ENCODE peak calls at places on chromosomes 13 and 19, in seven cellular contexts. Y is esophagus squamous epithelium, J is activated B cell treated with CpG ODN at 0.5 μM for 24 hours, R is kidney epithelial cell, Z is stomach, W is type B pancreatic cell, N is testis. E is an unnamed sample.

GRCh38 chr13:44004881-44005280 is 125.2 kb downstream of the LACC1 start:
- DNase-seq in Y (no peak), J (no peak), R (peak), Z (no peak), W (no peak), N (no peak), E (no peak)

GRCh38 chr13:48010698-48011097 is 9.6 kb upstream of the SUCLA2 start:
- DNase-seq in Y (no peak), J (no peak), R (no peak), Z (no peak), W (no peak), N (no peak), E (no peak)

GRCh38 chr13:40336228-40337221 is 329.9 kb downstream of the FOXO1 start:
- DNase-seq in Y (no peak), J (no peak), R (no peak), Z (peak), W (no peak), N (no peak), E (no peak)

GRCh38 chr19:8307400-8307964 is 676 bp downstream of the CD320 start:
- DNase-seq in Y (no peak), J (no peak), R (no peak), Z (peak), W (peak), N (peak), E (no peak)

GRCh38 chr19:57558525-57558924 is 1.1 kb downstream of the ZNF550 start:
- DNase-seq in Y (no peak), J (no peak), R (no peak), Z (no peak), W (no peak), N (no peak), E (no peak)

GRCh38 chr13:112124100-112124499 is 57.2 kb downstream of the SOX1 start:
- DNase-seq in Y (no peak), J (no peak), R (no peak), Z (no peak), W (peak), N (no peak), E (no peak)

GRCh38 chr13:113774177-113775107 is 15.4 kb downstream of the TMEM255B start:
- DNase-seq in Y (no peak), J (no peak), R (no peak), Z (peak), W (no peak), N (no peak), E (no peak)

GRCh38 chr13:37869756-37870488 is at the start of gene TRPC4:
- DNase-seq in Y (no peak), J (no peak), R (peak), Z (peak), W (peak), N (peak), E (no peak)

GRCh38 chr19:53875602-53876340 is 6.2 kb upstream of the PRKCG start:
- DNase-seq in Y (no peak), J (no peak), R (no peak), Z (no peak), W (no peak), N (no peak), E (no peak)

GRCh38 chr13:102017248-102017647 is 384.6 kb downstream of the FGF14 start:
- DNase-seq in Y (no peak), J (no peak), R (no peak), Z (no peak), W (no peak), N (no peak), E (no peak)

GRCh38 chr19:19026299-19026971 is 6.9 kb downstream of the SUGP2 start:
- DNase-seq in Y (no peak), J (no peak), R (no peak), Z (no peak), W (no peak), N (peak), E (no peak)
- TF ChIP-seq CTCF in Y (peak), J (no peak), R (peak), Z (peak), W (no peak), N (no peak), E (no peak)

DNA sequence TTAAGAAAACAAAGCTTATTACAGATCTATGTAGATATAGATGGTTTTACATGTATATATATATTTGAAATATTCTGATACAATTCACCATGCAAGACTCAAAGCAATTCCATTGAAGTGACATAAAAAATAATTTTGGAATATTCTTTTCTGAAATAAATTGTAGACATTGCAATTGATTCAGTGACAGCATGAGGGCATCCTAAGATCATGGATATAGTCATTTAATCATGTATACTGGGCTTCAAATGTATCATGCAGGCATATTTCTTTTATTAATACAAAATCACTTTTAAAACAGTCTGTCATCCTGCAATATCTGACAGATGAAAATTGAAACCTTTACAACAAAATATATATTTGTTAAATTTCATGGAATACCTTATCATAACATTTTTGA is 286.7 kb upstream of the SLITRK6 start:
- DNase-seq in Y (no peak), J (no peak), R (no peak), Z (no peak), W (no peak), N (no peak), E (no peak)
- TF ChIP-seq CTCF in Y (no peak), J (no peak), R (no peak), Z (no peak), W (peak), N (no peak), E (no peak)

GRCh38 chr13:51865838-51866237 is 4.1 kb downstream of the CCDC70 start:
- DNase-seq in Y (no peak), J (no peak), R (no peak), Z (no peak), W (no peak), N (no peak), E (no peak)
- TF ChIP-seq CTCF in Y (no peak), J (no peak), R (no peak), Z (no peak), W (no peak), N (no peak), E (no peak)

GRCh38 chr13:105410602-105411001 is 1124.9 kb downstream of the EFNB2 start:
- DNase-seq in Y (no peak), J (no peak), R (no peak), Z (peak), W (no peak), N (peak), E (no peak)
- TF ChIP-seq CTCF in Y (peak), J (no peak), R (peak), Z (peak), W (peak), N (peak), E (no peak)

GRCh38 chr19:43229315-43229714 is 23.9 kb upstream of the PSG4 start:
- DNase-seq in Y (no peak), J (no peak), R (no peak), Z (no peak), W (no peak), N (no peak), E (no peak)
- TF ChIP-seq CTCF in Y (no peak), J (no peak), R (no peak), Z (no peak), W (no peak), N (no peak), E (no peak)

DNA sequence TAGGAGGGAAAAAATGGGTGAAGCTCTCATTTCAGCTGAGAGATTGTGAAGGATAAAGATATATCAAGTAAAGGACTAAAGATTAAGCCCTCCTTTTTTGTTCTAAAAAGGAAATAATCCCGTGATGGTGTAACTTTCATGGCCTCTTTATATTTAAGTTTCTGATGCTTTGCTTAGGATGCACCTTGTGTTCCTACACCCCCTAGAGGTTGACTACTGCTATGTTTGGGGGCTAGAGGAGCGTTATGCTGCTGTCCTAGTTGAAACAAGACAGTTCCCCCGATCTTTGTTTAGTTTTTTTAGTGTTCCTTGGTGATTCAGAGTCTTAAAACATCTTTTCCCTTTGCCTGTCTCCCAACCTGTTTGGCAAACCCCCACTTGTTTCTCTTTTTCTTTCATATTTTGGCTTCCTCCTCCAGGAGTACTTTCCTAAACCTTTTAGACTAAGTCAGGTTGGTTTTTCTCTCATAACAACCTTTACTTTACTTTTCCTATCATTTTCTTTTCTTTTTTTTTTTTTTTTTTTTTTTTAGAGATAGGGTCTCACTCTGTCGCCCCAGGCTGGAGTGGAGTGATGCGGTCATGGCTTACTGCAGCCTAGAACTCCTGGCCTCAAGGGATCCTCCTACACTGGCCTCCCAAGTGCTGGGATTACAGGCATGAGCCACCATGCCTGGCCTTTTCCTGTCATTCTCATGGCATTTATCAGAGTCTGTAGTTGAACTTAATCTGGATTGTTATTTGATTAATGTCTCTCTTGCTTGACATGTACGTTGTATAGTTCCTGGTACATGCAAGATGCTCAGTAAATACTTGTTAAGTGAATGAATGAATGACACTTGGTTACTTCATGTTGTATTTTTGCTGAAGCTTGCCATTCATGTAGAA is 2.8 kb downstream of the UBA2 start:
- DNase-seq in Y (no peak), J (no peak), R (peak), Z (no peak), W (no peak), N (no peak), E (no peak)
- TF ChIP-seq CTCF in Y (peak), J (peak), R (peak), Z (peak), W (peak), N (peak), E (peak)

GRCh38 chr19:33400856-33401682 is 27.6 kb downstream of the CEBPG start:
- DNase-seq in Y (no peak), J (no peak), R (no peak), Z (no peak), W (no peak), N (no peak), E (no peak)

GRCh38 chr19:33403973-33404304 is 30.4 kb downstream of the CEBPG start:
- DNase-seq in Y (no peak), J (no peak), R (no peak), Z (no peak), W (no peak), N (no peak), E (no peak)

GRCh38 chr19:33401683-33402420 is 28.3 kb downstream of the CEBPG start:
- DNase-seq in Y (no peak), J (no peak), R (no peak), Z (no peak), W (no peak), N (no peak), E (no peak)

GRCh38 chr19:33403221-33403972 is 29.9 kb downstream of the CEBPG start:
- DNase-seq in Y (no peak), J (no peak), R (no peak), Z (peak), W (no peak), N (no peak), E (no peak)

GRCh38 chr19:33402421-33403220 is 29.1 kb downstream of the CEBPG start:
- DNase-seq in Y (no peak), J (no peak), R (no peak), Z (no peak), W (no peak), N (no peak), E (no peak)
- TF ChIP-seq CTCF in Y (peak), J (no peak), R (peak), Z (peak), W (no peak), N (no peak), E (no peak)

GRCh38 chr13:60765700-60766411 is 368.8 kb downstream of the TDRD3 start:
- DNase-seq in Y (no peak), J (no peak), R (peak), Z (no peak), W (no peak), N (no peak), E (no peak)
- TF ChIP-seq CTCF in Y (no peak), J (no peak), R (no peak), Z (no peak), W (no peak), N (no peak), E (no peak)

DNA sequence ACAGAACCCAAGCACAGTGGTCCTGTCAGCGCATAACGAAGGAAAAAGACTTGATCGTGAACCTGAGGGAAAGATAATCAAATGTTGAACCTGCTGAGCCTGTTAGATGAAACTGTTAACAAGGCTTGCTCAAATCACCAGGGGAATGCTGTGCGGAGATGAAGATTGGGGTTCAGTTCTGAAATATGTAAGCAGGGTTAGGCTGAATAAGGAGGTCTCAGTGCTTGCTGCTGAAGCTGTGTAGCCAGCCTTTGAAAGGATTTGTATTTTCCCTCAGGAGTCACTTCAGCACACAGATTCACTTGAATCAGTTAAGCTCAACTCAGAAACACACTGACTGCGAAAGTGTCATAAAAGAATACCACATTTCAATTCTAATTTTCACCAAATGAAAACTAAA is 793.5 kb downstream of the OLFM4 start:
- DNase-seq in Y (no peak), J (no peak), R (no peak), Z (no peak), W (no peak), N (no peak), E (no peak)
- TF ChIP-seq CTCF in Y (no peak), J (no peak), R (no peak), Z (no peak), W (no peak), N (no peak), E (no peak)

DNA sequence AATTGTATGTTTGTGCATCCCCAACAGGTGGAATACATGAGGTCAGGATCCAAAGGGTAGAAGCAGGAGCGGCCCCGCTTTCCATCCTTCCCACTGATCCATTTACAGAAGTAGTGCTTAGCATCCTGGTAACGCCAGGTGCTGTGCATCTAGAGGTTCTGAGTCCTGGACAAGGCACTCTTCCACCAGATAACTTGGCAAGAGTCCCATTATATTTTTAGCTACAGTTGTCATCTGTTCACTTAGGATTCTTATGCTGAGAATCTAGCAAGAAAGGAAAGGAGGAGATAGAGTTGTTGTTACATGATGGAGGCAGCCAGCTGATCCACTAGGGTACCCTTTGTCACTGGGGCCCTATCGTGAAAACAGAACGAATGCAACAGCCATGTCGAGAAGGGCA is 389.5 kb upstream of the ZNF507 start:
- DNase-seq in Y (no peak), J (no peak), R (no peak), Z (peak), W (no peak), N (no peak), E (no peak)
- TF ChIP-seq CTCF in Y (no peak), J (no peak), R (no peak), Z (no peak), W (no peak), N (no peak), E (no peak)